ENCODE peak calls at places on chromosomes 12 and 14, in four cellular contexts. S is HepG2, Y is IMR-90, T is neural progenitor cell. N is an unnamed sample. For H3K27me3, the result is how much of the 10 kb centered on the place peaks cover.

GRCh38 chr12:21771311-21771710 is 3.2 kb downstream of the KCNJ8 start:
- DNase-seq in T (no peak), S (no peak), Y (peak), N (no peak)

GRCh38 chr12:52203126-52203921 is 11.5 kb upstream of the KRT80 start:
- DNase-seq in S (peak), Y (peak), T (peak), N (peak)

GRCh38 chr12:112347521-112347920 is 34.7 kb downstream of the HECTD4 start:
- DNase-seq in Y (peak), S (no peak), T (no peak), N (no peak)

GRCh38 chr12:68557011-68557715 is 53.5 kb upstream of the RAP1B start:
- DNase-seq in S (no peak), T (peak), Y (peak), N (no peak)

GRCh38 chr12:131061041-131061806 is 107.5 kb downstream of the ADGRD1 start:
- DNase-seq in T (no peak), S (no peak), Y (no peak), N (no peak)

GRCh38 chr12:111413442-111414086 is 7.8 kb downstream of the SH2B3 start:
- DNase-seq in Y (peak), S (no peak), T (no peak), N (no peak)

GRCh38 chr14:31992051-31992450 is 85.1 kb upstream of the ARHGAP5 start:
- DNase-seq in T (no peak), Y (peak), S (no peak), N (no peak)

GRCh38 chr12:51814311-51815088 is 34.0 kb downstream of the FIGNL2 start:
- DNase-seq in S (peak), Y (peak), T (peak), N (no peak)

GRCh38 chr14:69955855-69956567 is 76.8 kb downstream of the SMOC1 start:
- DNase-seq in S (no peak), Y (peak), T (no peak), N (no peak)

GRCh38 chr14:70265422-70265821 is 76.7 kb upstream of the SLC8A3 start:
- DNase-seq in Y (no peak), T (no peak), S (no peak), N (no peak)

GRCh38 chr14:70563869-70564268 is 29.1 kb upstream of the ADAM20 start:
- DNase-seq in Y (no peak), T (no peak), S (no peak), N (no peak)

DNA sequence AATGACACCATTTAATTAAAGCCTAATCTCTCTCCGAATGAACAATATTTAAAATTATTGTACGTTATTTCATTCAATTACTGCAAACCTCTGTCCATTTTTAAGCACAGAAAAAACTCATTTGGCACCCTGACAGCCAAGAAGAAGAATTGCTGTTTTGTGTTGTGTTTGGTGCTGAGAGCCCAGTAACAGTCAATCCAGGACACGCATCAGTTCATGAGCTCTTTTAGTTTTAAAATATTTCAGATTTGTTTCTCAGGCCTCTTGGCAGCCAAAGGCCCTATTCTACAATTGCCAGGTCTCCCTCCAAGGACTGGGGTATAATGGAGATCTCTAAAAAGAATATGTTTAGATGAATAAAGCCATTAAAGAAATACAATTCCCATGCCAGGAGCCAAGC is 140.9 kb upstream of the PELI2 start:
- DNase-seq in S (no peak), Y (no peak), T (no peak), N (no peak)
- H3K27me3 ChIP-seq in S (under half), Y (under half), T (under half), N (under half)

GRCh38 chr12:110279976-110280783 is 867 bp upstream of the ATP2A2 start:
- DNase-seq in Y (peak), S (no peak), T (peak), N (no peak)
- H2AFZ ChIP-seq in Y (peak), S (no peak), T (peak), N (no peak)

GRCh38 chr12:132197581-132198281 is 53.5 kb downstream of the NOC4L start:
- DNase-seq in T (no peak), S (no peak), Y (no peak), N (no peak)
- H3K27me3 ChIP-seq in T (half or more), S (half or more), Y (under half), N (under half)

DNA sequence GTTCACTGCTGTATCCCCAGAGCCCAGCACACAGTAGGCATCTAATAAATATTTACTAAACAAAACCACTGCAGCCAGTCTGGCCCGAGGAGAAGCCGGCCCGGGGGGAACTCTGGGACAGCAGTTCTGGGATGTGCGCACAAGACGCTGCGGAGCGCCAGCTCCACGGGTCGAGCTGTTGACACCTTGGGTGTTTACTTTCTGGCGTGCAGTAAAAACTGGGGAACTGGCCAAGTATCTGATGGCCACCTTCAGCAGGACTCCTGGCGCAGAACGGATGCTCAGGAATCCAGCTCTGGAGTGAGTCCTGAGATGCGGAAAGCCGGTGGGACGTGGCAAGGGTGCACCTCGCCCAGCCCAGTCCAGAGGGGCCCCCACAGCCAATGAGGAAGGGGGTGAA is 65.6 kb downstream of the NCOR2 start:
- DNase-seq in T (no peak), Y (no peak), S (no peak), N (no peak)
- H2AFZ ChIP-seq in T (no peak), Y (no peak), S (no peak), N (no peak)

N was measured in HCT116.